ENCODE peak calls at places on chromosomes 5 and 9, in four cellular contexts. B is activated CD8-positive, alpha-beta T cell treated with anti-CD3 and anti-CD28 coated beads for 36 hours; F is fibroblast of mammary gland; C is OCI-LY7. L is an unnamed sample.

GRCh38 chr5:136621743-136622142 is 256.4 kb upstream of the TRPC7 start:
- DNase-seq in B (no peak), F (no peak), C (no peak), L (no peak)

GRCh38 chr9:114037961-114038723 is 40.0 kb downstream of the AMBP start:
- DNase-seq in B (no peak), F (no peak), C (no peak), L (no peak)

GRCh38 chr5:116520706-116521105 is 53.9 kb downstream of the SEMA6A start:
- DNase-seq in B (no peak), F (peak), C (no peak), L (no peak)

GRCh38 chr5:159467666-159468065 is 137.4 kb upstream of the IL12B start:
- DNase-seq in B (no peak), F (no peak), C (no peak), L (no peak)

GRCh38 chr9:83583151-83584014 is 39.6 kb upstream of the IDNK start:
- DNase-seq in B (peak), F (peak), C (peak), L (peak)

GRCh38 chr9:125747053-125747764 is at the start of gene PBX3:
- DNase-seq in B (peak), F (no peak), C (peak), L (peak)

GRCh38 chr9:30301271-30301963 is 2083.0 kb upstream of the ACO1 start:
- DNase-seq in B (no peak), F (no peak), C (no peak), L (no peak)

GRCh38 chr5:160036243-160036642 is 27.3 kb downstream of the TTC1 start:
- DNase-seq in B (no peak), F (no peak), C (no peak), L (no peak)

GRCh38 chr5:1511037-1511436 is 12.7 kb downstream of the LPCAT1 start:
- DNase-seq in B (no peak), F (no peak), C (no peak), L (peak)

GRCh38 chr5:98771389-98772109 is 1.9 kb upstream of the RGMB start:
- DNase-seq in B (peak), F (peak), C (peak), L (peak)

GRCh38 chr5:92518318-92518913 is 1062.6 kb downstream of the NR2F1-AS1 start:
- DNase-seq in B (peak), F (peak), C (peak), L (no peak)

GRCh38 chr9:2764371-2764770 is 47.1 kb downstream of the KCNV2 start:
- DNase-seq in B (peak), F (no peak), C (peak), L (no peak)

GRCh38 chr5:146018461-146019375 is 82.3 kb downstream of the SH3RF2 start:
- DNase-seq in B (no peak), F (no peak), C (no peak), L (no peak)

GRCh38 chr5:6734243-6734695 is 21.0 kb downstream of the TENT4A start:
- DNase-seq in B (no peak), F (no peak), C (no peak), L (peak)

GRCh38 chr9:119029876-119030275 is 339.4 kb downstream of the BRINP1 start:
- DNase-seq in B (no peak), F (no peak), C (no peak), L (no peak)

GRCh38 chr9:119026120-119026519 is 343.1 kb downstream of the BRINP1 start:
- DNase-seq in B (no peak), F (peak), C (no peak), L (no peak)

DNA sequence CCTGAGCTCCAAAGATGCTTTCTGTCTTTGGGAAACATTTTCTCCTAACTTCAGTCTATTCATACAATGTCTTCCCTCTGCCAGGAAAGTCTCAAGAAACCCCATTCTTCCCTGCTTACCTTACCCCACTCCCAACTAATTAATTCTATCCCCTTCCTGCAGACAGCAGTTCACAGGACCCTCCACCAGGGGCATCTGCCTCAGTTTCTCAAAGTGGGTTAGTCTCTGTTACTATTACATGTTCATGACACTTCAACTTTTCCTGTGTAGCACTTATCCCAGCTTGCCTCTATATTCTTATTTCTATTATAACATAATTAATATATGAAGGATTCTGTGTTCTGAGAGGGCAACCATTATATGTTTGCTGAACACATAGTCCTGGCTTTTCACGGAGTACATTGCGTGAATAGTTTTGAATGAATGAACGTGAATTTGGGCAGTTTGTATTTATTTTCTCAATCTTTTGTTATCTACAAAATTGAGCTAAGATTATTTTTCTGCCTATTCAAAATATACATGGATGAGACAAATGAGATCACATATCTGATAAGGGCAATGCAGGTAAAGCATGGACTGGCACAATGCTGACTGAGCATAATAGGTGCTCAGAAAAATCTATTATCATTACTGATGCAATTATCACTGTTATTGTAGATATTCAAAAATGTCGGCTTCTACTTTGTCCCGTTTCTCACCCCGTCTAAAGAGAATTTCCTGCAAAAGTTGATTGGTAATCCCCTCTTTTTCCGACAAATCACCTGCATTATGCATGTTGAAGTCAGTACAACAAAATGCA is 341.1 kb downstream of the BRINP1 start:
- DNase-seq in B (no peak), F (no peak), C (no peak), L (no peak)
- TF ChIP-seq CTCF in B (no peak), F (no peak), C (peak), L (peak)

GRCh38 chr9:89841456-89841855 is 236.6 kb downstream of the GADD45G start:
- DNase-seq in B (no peak), F (no peak), C (no peak), L (no peak)
- TF ChIP-seq CTCF in B (no peak), F (no peak), C (no peak), L (no peak)

GRCh38 chr9:133437753-133438531 is 15.8 kb downstream of the ADAMTS13 start:
- DNase-seq in B (no peak), F (no peak), C (peak), L (no peak)
- TF ChIP-seq CTCF in B (no peak), F (peak), C (peak), L (no peak)

GRCh38 chr5:41122459-41122858 is 51.3 kb upstream of the MROH2B start:
- DNase-seq in B (no peak), F (no peak), C (peak), L (no peak)
- TF ChIP-seq CTCF in B (no peak), F (no peak), C (peak), L (no peak)

GRCh38 chr9:35659340-35659739 is 1.2 kb downstream of the CCDC107 start:
- DNase-seq in B (no peak), F (peak), C (no peak), L (no peak)

GRCh38 chr9:35658144-35658893 is at the start of gene CCDC107:
- DNase-seq in B (peak), F (peak), C (peak), L (peak)

GRCh38 chr9:35657327-35658143 is at the start of gene RMRP:
- DNase-seq in B (peak), F (peak), C (peak), L (peak)

GRCh38 chr9:35656841-35657326 is 935 bp downstream of the RMRP start:
- DNase-seq in B (no peak), F (no peak), C (no peak), L (no peak)

GRCh38 chr9:35658894-35659220 is 765 bp downstream of the CCDC107 start:
- DNase-seq in B (no peak), F (peak), C (no peak), L (no peak)
- TF ChIP-seq CTCF in B (no peak), F (no peak), C (peak), L (no peak)

GRCh38 chr9:95733687-95734659 is 141.5 kb upstream of the ERCC6L2 start:
- DNase-seq in B (no peak), F (no peak), C (no peak), L (no peak)

GRCh38 chr9:95738438-95738837 is 137.1 kb upstream of the ERCC6L2 start:
- DNase-seq in B (no peak), F (no peak), C (no peak), L (no peak)

GRCh38 chr9:95736370-95736769 is 139.1 kb upstream of the ERCC6L2 start:
- DNase-seq in B (peak), F (no peak), C (peak), L (no peak)

GRCh38 chr9:95735701-95736100 is 139.8 kb upstream of the ERCC6L2 start:
- DNase-seq in B (no peak), F (no peak), C (no peak), L (no peak)

GRCh38 chr9:95736891-95737522 is 138.5 kb upstream of the ERCC6L2 start:
- DNase-seq in B (no peak), F (no peak), C (no peak), L (peak)
- TF ChIP-seq CTCF in B (no peak), F (no peak), C (no peak), L (no peak)